ENCODE peak calls at places on chromosomes 5 and 9, in seven cellular contexts. One of them, this sample, is unnamed.

GRCh38 chr5:105806601-105807000 is 1864.1 kb downstream of the EFNA5 start:
- DNase-seq in neuronal stem cell: no peak
- DNase-seq in adrenal gland: no peak
- DNase-seq in CD8-positive, alpha-beta T cell: no peak
- DNase-seq in CD8-positive, alpha-beta memory T cell: no peak
- DNase-seq in heart left ventricle: no peak
- DNase-seq in cardiac muscle cell: peak; percentile 17
- DNase-seq in this sample: no peak

GRCh38 chr5:178989311-178989710 is 5.8 kb downstream of the GRM6 start:
- DNase-seq in CD8-positive, alpha-beta memory T cell: no peak
- DNase-seq in cardiac muscle cell: no peak
- DNase-seq in CD8-positive, alpha-beta T cell: no peak
- DNase-seq in neuronal stem cell: no peak
- DNase-seq in heart left ventricle: no peak
- DNase-seq in adrenal gland: no peak
- DNase-seq in this sample: no peak

GRCh38 chr5:134246771-134247329 is 21.0 kb upstream of the PPP2CA start:
- DNase-seq in cardiac muscle cell: no peak
- DNase-seq in neuronal stem cell: no peak
- DNase-seq in adrenal gland: no peak
- DNase-seq in CD8-positive, alpha-beta memory T cell: no peak
- DNase-seq in heart left ventricle: peak; percentile 63
- DNase-seq in CD8-positive, alpha-beta T cell: no peak
- DNase-seq in this sample: no peak

GRCh38 chr5:52864376-52864775 is 76.7 kb downstream of the ITGA1 start:
- DNase-seq in heart left ventricle: no peak
- DNase-seq in CD8-positive, alpha-beta T cell: no peak
- DNase-seq in neuronal stem cell: no peak
- DNase-seq in cardiac muscle cell: peak; percentile 86
- DNase-seq in CD8-positive, alpha-beta memory T cell: no peak
- DNase-seq in adrenal gland: no peak
- DNase-seq in this sample: no peak

GRCh38 chr9:81150016-81150625 is 539.2 kb downstream of the TLE1 start:
- DNase-seq in adrenal gland: no peak
- DNase-seq in cardiac muscle cell: no peak
- DNase-seq in CD8-positive, alpha-beta memory T cell: no peak
- DNase-seq in neuronal stem cell: no peak
- DNase-seq in CD8-positive, alpha-beta T cell: no peak
- DNase-seq in heart left ventricle: no peak
- DNase-seq in this sample: no peak

GRCh38 chr9:83582026-83582425 is 40.9 kb upstream of the IDNK start:
- DNase-seq in adrenal gland: peak; percentile 36
- DNase-seq in cardiac muscle cell: peak; percentile 84
- DNase-seq in CD8-positive, alpha-beta T cell: no peak
- DNase-seq in CD8-positive, alpha-beta memory T cell: no peak
- DNase-seq in neuronal stem cell: no peak
- DNase-seq in heart left ventricle: no peak
- DNase-seq in this sample: no peak

GRCh38 chr5:154365823-154366222 is 80.0 kb upstream of the SAP30L start:
- DNase-seq in adrenal gland: no peak
- DNase-seq in CD8-positive, alpha-beta memory T cell: no peak
- DNase-seq in heart left ventricle: no peak
- DNase-seq in neuronal stem cell: no peak
- DNase-seq in CD8-positive, alpha-beta T cell: no peak
- DNase-seq in cardiac muscle cell: peak; percentile 53
- DNase-seq in this sample: no peak

GRCh38 chr5:81530919-81531318 is 137.0 kb upstream of the ACOT12 start:
- DNase-seq in neuronal stem cell: no peak
- DNase-seq in CD8-positive, alpha-beta T cell: no peak
- DNase-seq in CD8-positive, alpha-beta memory T cell: no peak
- DNase-seq in cardiac muscle cell: no peak
- DNase-seq in adrenal gland: no peak
- DNase-seq in heart left ventricle: no peak
- DNase-seq in this sample: no peak

GRCh38 chr5:111746791-111747190 is 10.2 kb downstream of the NREP start:
- DNase-seq in CD8-positive, alpha-beta T cell: no peak
- DNase-seq in CD8-positive, alpha-beta memory T cell: no peak
- DNase-seq in adrenal gland: no peak
- DNase-seq in cardiac muscle cell: no peak
- DNase-seq in heart left ventricle: no peak
- DNase-seq in neuronal stem cell: no peak
- DNase-seq in this sample: no peak

GRCh38 chr9:22044583-22044982 is 35.5 kb upstream of the CDKN2B start:
- DNase-seq in cardiac muscle cell: peak; percentile 86
- DNase-seq in adrenal gland: no peak
- DNase-seq in CD8-positive, alpha-beta memory T cell: no peak
- DNase-seq in neuronal stem cell: no peak
- DNase-seq in CD8-positive, alpha-beta T cell: no peak
- DNase-seq in heart left ventricle: no peak
- DNase-seq in this sample: no peak

GRCh38 chr9:89603629-89604462 is 966 bp upstream of the GADD45G start:
- DNase-seq in neuronal stem cell: peak; percentile 82
- DNase-seq in CD8-positive, alpha-beta T cell: peak; percentile 30
- DNase-seq in adrenal gland: peak; percentile 92
- DNase-seq in heart left ventricle: peak; percentile 77
- DNase-seq in CD8-positive, alpha-beta memory T cell: no peak
- DNase-seq in cardiac muscle cell: peak; percentile 54
- DNase-seq in this sample: peak; percentile 8

GRCh38 chr5:1951165-1951816 is 68.6 kb upstream of the IRX4 start:
- DNase-seq in adrenal gland: no peak
- DNase-seq in CD8-positive, alpha-beta memory T cell: no peak
- DNase-seq in heart left ventricle: no peak
- DNase-seq in neuronal stem cell: no peak
- DNase-seq in cardiac muscle cell: no peak
- DNase-seq in CD8-positive, alpha-beta T cell: no peak
- DNase-seq in this sample: no peak

GRCh38 chr5:29930316-29930715 is 1263.2 kb upstream of the CDH6 start:
- DNase-seq in CD8-positive, alpha-beta memory T cell: no peak
- DNase-seq in cardiac muscle cell: no peak
- DNase-seq in neuronal stem cell: no peak
- DNase-seq in adrenal gland: no peak
- DNase-seq in heart left ventricle: no peak
- DNase-seq in CD8-positive, alpha-beta T cell: no peak
- DNase-seq in this sample: no peak

GRCh38 chr5:108430931-108431608 is 49.2 kb upstream of the FBXL17 start:
- DNase-seq in CD8-positive, alpha-beta memory T cell: no peak
- DNase-seq in adrenal gland: no peak
- DNase-seq in neuronal stem cell: no peak
- DNase-seq in cardiac muscle cell: no peak
- DNase-seq in heart left ventricle: no peak
- DNase-seq in CD8-positive, alpha-beta T cell: no peak
- DNase-seq in this sample: no peak

GRCh38 chr5:41406424-41406823 is 104.0 kb downstream of the PLCXD3 start:
- DNase-seq in heart left ventricle: no peak
- DNase-seq in CD8-positive, alpha-beta memory T cell: no peak
- DNase-seq in cardiac muscle cell: no peak
- DNase-seq in adrenal gland: no peak
- DNase-seq in CD8-positive, alpha-beta T cell: no peak
- DNase-seq in neuronal stem cell: no peak
- DNase-seq in this sample: no peak

GRCh38 chr5:41403846-41404245 is 106.6 kb downstream of the PLCXD3 start:
- DNase-seq in adrenal gland: no peak
- DNase-seq in heart left ventricle: no peak
- DNase-seq in CD8-positive, alpha-beta T cell: no peak
- DNase-seq in cardiac muscle cell: peak; percentile 55
- DNase-seq in CD8-positive, alpha-beta memory T cell: no peak
- DNase-seq in neuronal stem cell: no peak
- DNase-seq in this sample: no peak

GRCh38 chr5:41408676-41409443 is 101.5 kb downstream of the PLCXD3 start:
- DNase-seq in heart left ventricle: no peak
- DNase-seq in CD8-positive, alpha-beta T cell: peak; percentile 9
- DNase-seq in CD8-positive, alpha-beta memory T cell: no peak
- DNase-seq in cardiac muscle cell: peak; percentile 29
- DNase-seq in adrenal gland: no peak
- DNase-seq in neuronal stem cell: no peak
- DNase-seq in this sample: no peak

GRCh38 chr5:41404757-41405156 is 105.6 kb downstream of the PLCXD3 start:
- DNase-seq in adrenal gland: peak; percentile 14
- DNase-seq in CD8-positive, alpha-beta memory T cell: no peak
- DNase-seq in neuronal stem cell: no peak
- DNase-seq in heart left ventricle: no peak
- DNase-seq in CD8-positive, alpha-beta T cell: no peak
- DNase-seq in cardiac muscle cell: peak; percentile 83
- DNase-seq in this sample: no peak

GRCh38 chr5:41406944-41407343 is 103.5 kb downstream of the PLCXD3 start:
- DNase-seq in neuronal stem cell: no peak
- DNase-seq in heart left ventricle: no peak
- DNase-seq in CD8-positive, alpha-beta T cell: no peak
- DNase-seq in adrenal gland: no peak
- DNase-seq in cardiac muscle cell: no peak
- DNase-seq in CD8-positive, alpha-beta memory T cell: no peak
- DNase-seq in this sample: no peak
- H3K36me3 ChIP-seq in neuronal stem cell: no peaks in the 10 kb centered on the region
- H3K36me3 ChIP-seq in heart left ventricle: no peaks in the 10 kb centered on the region
- H3K36me3 ChIP-seq in CD8-positive, alpha-beta T cell: no peaks in the 10 kb centered on the region
- H3K36me3 ChIP-seq in adrenal gland: no peaks in the 10 kb centered on the region
- H3K36me3 ChIP-seq in cardiac muscle cell: no peaks in the 10 kb centered on the region
- H3K36me3 ChIP-seq in CD8-positive, alpha-beta memory T cell: no peaks in the 10 kb centered on the region
- H3K36me3 ChIP-seq in this sample: no peaks in the 10 kb centered on the region

DNA sequence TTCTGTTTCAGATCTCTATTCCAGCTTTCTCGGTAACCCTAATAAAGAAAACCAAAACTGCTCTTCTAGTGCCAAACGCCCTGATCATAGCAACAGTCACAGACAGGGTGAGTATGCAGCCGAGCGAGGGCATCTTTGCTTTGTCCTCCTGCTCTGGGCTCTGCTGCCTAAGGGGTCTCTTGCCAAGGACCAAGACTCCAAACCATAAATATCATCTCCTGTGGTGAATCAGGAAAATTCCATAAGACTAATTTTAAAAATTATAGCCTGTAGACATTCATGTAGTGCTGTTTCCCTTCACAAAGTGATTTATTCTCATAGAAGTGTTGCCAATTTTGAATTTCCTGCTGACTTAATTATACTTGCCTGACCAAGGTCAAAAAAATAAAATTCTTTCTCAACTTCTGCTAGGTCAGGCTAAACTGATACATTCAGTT is 54.5 kb downstream of the GRAMD2B start:
- DNase-seq in CD8-positive, alpha-beta memory T cell: no peak
- DNase-seq in cardiac muscle cell: no peak
- DNase-seq in heart left ventricle: no peak
- DNase-seq in adrenal gland: peak; percentile 63
- DNase-seq in neuronal stem cell: no peak
- DNase-seq in CD8-positive, alpha-beta T cell: no peak
- DNase-seq in this sample: no peak
- H3K27ac ChIP-seq in CD8-positive, alpha-beta memory T cell: no peak overlapping the region
- H3K27ac ChIP-seq in cardiac muscle cell: no peak overlapping the region
- H3K27ac ChIP-seq in heart left ventricle: no peak overlapping the region
- H3K27ac ChIP-seq in adrenal gland: peak overlapping the region; percentile 58
- H3K27ac ChIP-seq in neuronal stem cell: no peak overlapping the region
- H3K27ac ChIP-seq in CD8-positive, alpha-beta T cell: no peak overlapping the region
- H3K27ac ChIP-seq in this sample: no peak overlapping the region

GRCh38 chr9:105066265-105066865 is 138.4 kb upstream of the ABCA1 start:
- DNase-seq in CD8-positive, alpha-beta memory T cell: no peak
- DNase-seq in CD8-positive, alpha-beta T cell: no peak
- DNase-seq in heart left ventricle: peak; percentile 16
- DNase-seq in cardiac muscle cell: no peak
- DNase-seq in adrenal gland: no peak
- DNase-seq in neuronal stem cell: no peak
- DNase-seq in this sample: no peak

GRCh38 chr9:105065119-105066088 is 137.4 kb upstream of the ABCA1 start:
- DNase-seq in CD8-positive, alpha-beta memory T cell: no peak
- DNase-seq in adrenal gland: no peak
- DNase-seq in CD8-positive, alpha-beta T cell: no peak
- DNase-seq in cardiac muscle cell: no peak
- DNase-seq in neuronal stem cell: no peak
- DNase-seq in heart left ventricle: no peak
- DNase-seq in this sample: no peak

GRCh38 chr9:105062222-105062850 is 134.4 kb upstream of the ABCA1 start:
- DNase-seq in CD8-positive, alpha-beta T cell: no peak
- DNase-seq in CD8-positive, alpha-beta memory T cell: no peak
- DNase-seq in neuronal stem cell: no peak
- DNase-seq in heart left ventricle: no peak
- DNase-seq in cardiac muscle cell: no peak
- DNase-seq in adrenal gland: no peak
- DNase-seq in this sample: no peak

GRCh38 chr9:105063665-105064247 is 135.8 kb upstream of the ABCA1 start:
- DNase-seq in cardiac muscle cell: peak; percentile 80
- DNase-seq in adrenal gland: peak; percentile 44
- DNase-seq in heart left ventricle: no peak
- DNase-seq in CD8-positive, alpha-beta memory T cell: no peak
- DNase-seq in CD8-positive, alpha-beta T cell: no peak
- DNase-seq in neuronal stem cell: no peak
- DNase-seq in this sample: no peak

DNA sequence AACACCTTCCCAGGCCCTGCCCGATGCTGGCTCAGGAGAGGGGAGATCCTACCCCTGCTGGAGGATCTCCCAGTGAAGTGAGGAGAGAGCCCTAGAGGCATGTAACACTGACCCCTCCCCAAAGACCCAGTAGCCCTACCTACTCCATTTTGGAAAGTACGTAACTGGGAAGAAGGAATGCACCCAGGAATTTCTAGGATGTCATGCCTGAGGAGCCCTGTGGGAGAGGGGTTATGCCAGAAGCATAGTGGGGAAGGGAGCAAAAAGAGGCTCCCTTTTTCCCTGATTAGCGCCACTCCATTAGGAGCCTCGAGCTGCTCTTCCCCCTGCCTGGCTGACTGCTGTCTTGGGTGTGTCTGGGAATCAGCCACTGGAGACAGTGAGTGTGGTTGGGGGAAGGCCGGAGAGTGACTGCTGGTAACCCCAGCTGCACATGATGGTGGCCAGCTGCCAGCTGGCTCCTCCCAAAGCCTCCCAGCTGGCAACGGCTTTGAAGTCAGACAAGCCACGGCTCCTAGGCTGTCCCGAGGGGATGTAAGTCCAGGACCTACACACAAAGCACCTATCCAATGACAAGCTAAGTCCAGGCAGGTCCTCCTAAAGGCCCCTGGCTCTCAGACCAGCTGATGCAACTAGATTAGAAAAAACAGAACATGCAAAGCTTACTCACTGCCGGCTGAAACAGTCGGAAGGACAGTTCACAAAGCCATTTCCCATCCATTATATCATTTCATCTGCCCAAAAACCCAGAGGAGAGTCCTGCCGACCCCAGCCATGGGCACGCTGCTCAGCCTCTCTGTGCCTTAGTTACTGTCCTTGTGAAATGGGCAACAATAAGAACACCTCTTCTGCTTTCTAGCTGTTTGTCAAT is 136.5 kb upstream of the ABCA1 start:
- DNase-seq in cardiac muscle cell: peak; percentile 96
- DNase-seq in heart left ventricle: peak; percentile 87
- DNase-seq in CD8-positive, alpha-beta memory T cell: no peak
- DNase-seq in adrenal gland: peak; percentile 96
- DNase-seq in CD8-positive, alpha-beta T cell: no peak
- DNase-seq in neuronal stem cell: peak; percentile 18
- DNase-seq in this sample: no peak
- H3K4me3 ChIP-seq in cardiac muscle cell: no peak overlapping the region
- H3K4me3 ChIP-seq in heart left ventricle: no peak overlapping the region
- H3K4me3 ChIP-seq in CD8-positive, alpha-beta memory T cell: no peak overlapping the region
- H3K4me3 ChIP-seq in adrenal gland: no peak overlapping the region
- H3K4me3 ChIP-seq in CD8-positive, alpha-beta T cell: no peak overlapping the region
- H3K4me3 ChIP-seq in neuronal stem cell: no peak overlapping the region
- H3K4me3 ChIP-seq in this sample: no peak overlapping the region

DNA sequence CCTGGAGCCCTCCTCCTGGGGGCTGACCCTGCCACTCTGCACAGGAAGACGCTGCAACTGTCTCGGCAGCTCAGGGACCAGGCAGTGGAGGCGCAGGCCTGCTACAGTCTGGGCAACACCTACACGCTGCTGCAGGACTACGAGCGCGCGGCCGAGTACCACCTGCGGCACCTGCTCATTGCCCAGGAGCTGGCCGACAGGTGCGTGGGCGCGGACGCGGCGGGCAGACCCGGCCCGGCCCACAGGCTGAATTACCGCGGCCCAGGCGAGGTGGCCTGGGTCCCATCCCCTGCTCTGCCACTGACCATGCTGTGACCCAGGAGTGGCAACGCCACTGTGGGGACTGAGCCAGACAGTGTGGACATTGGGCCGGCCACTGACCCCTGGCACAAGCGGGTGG is 11.2 kb downstream of the GPSM1 start:
- DNase-seq in neuronal stem cell: no peak
- DNase-seq in heart left ventricle: no peak
- DNase-seq in adrenal gland: no peak
- DNase-seq in cardiac muscle cell: no peak
- DNase-seq in CD8-positive, alpha-beta memory T cell: no peak
- DNase-seq in CD8-positive, alpha-beta T cell: no peak
- DNase-seq in this sample: no peak
- H3K36me3 ChIP-seq in neuronal stem cell: peaks cover 74% of the 10 kb centered on the region
- H3K36me3 ChIP-seq in heart left ventricle: no peaks in the 10 kb centered on the region
- H3K36me3 ChIP-seq in adrenal gland: peaks cover 6% of the 10 kb centered on the region
- H3K36me3 ChIP-seq in cardiac muscle cell: peaks cover 6% of the 10 kb centered on the region
- H3K36me3 ChIP-seq in CD8-positive, alpha-beta memory T cell: no peaks in the 10 kb centered on the region
- H3K36me3 ChIP-seq in CD8-positive, alpha-beta T cell: no peaks in the 10 kb centered on the region
- H3K36me3 ChIP-seq in this sample: no peaks in the 10 kb centered on the region

This sample was measured in effector memory CD4-positive, alpha-beta T cell.